ENCODE peak calls at places on chromosomes 13 and 19, in four cellular contexts. J is CD4-positive, alpha-beta T cell; H is fibroblast of mammary gland; D is HFFc6. L is an unnamed sample.

GRCh38 chr19:13962738-13963602 is 10.7 kb downstream of the DCAF15 start:
- DNase-seq in J (no peak), H (peak), D (no peak), L (no peak)

GRCh38 chr19:8174706-8175105 is 25.3 kb upstream of the FBN3 start:
- DNase-seq in J (no peak), H (peak), D (peak), L (peak)

GRCh38 chr19:30812099-30812684 is 440.0 kb downstream of the ZNF536 start:
- DNase-seq in J (no peak), H (no peak), D (no peak), L (no peak)

GRCh38 chr19:795691-796581 is 1.3 kb upstream of the PTBP1 start:
- DNase-seq in J (no peak), H (no peak), D (no peak), L (no peak)

GRCh38 chr19:42271861-42272534 is 2.9 kb downstream of the CIC start:
- DNase-seq in J (no peak), H (no peak), D (no peak), L (no peak)

GRCh38 chr13:35690546-35690945 is 214.1 kb upstream of the MAB21L1 start:
- DNase-seq in J (no peak), H (peak), D (no peak), L (no peak)

GRCh38 chr13:100387416-100387815 is 201.2 kb downstream of the GGACT start:
- DNase-seq in J (no peak), H (no peak), D (no peak), L (no peak)

GRCh38 chr19:1407662-1408299 is 395 bp downstream of the DAZAP1 start:
- DNase-seq in J (peak), H (no peak), D (no peak), L (no peak)

GRCh38 chr19:17775245-17775927 is 19.6 kb upstream of the B3GNT3 start:
- DNase-seq in J (no peak), H (peak), D (peak), L (peak)

GRCh38 chr13:32426191-32426980 is 1.5 kb downstream of the N4BP2L1 start:
- DNase-seq in J (peak), H (no peak), D (no peak), L (no peak)

GRCh38 chr19:44725684-44726083 is 22.8 kb upstream of the BCL3 start:
- DNase-seq in J (no peak), H (no peak), D (no peak), L (no peak)

GRCh38 chr13:35164324-35164932 is 222.4 kb downstream of the NBEA start:
- DNase-seq in J (no peak), H (peak), D (peak), L (peak)

L was measured in H4.